ENCODE peak calls at places on chromosomes 4 and X, in five cellular contexts. A is heart left ventricle, Q is H9, N is HCT116, B is endodermal cell. J is an unnamed sample.

GRCh38 chr4:152515678-152516077 is 20.2 kb downstream of the FBXW7 start:
- DNase-seq in A (no peak), Q (no peak), N (no peak), B (no peak), J (no peak)

GRCh38 chr4:7240341-7240740 is 48.0 kb downstream of the SORCS2 start:
- DNase-seq in A (no peak), Q (no peak), N (no peak), B (no peak), J (no peak)

GRCh38 chrX:123731258-123731986 is 1.4 kb downstream of the THOC2 start:
- DNase-seq in A (no peak), Q (no peak), N (no peak), B (no peak), J (no peak)

GRCh38 chr4:64022560-64022959 is 386.7 kb downstream of the TECRL start:
- DNase-seq in A (no peak), Q (no peak), N (no peak), B (no peak), J (no peak)

GRCh38 chr4:22593933-22594332 is 78.1 kb upstream of the ADGRA3 start:
- DNase-seq in A (no peak), Q (no peak), N (no peak), B (no peak), J (no peak)

GRCh38 chrX:10549280-10549679 is 71.1 kb downstream of the MID1 start:
- DNase-seq in A (no peak), Q (no peak), N (no peak), B (no peak), J (no peak)

GRCh38 chrX:40423299-40423698 is 157.5 kb upstream of the ATP6AP2 start:
- DNase-seq in A (no peak), Q (no peak), N (peak; percentile 3), B (no peak), J (no peak)

GRCh38 chr4:13990596-13991589 is 363.4 kb upstream of the BOD1L1 start:
- DNase-seq in A (no peak), Q (no peak), N (no peak), B (no peak), J (no peak)

GRCh38 chrX:38305971-38306370 is 21.3 kb downstream of the RPGR start:
- DNase-seq in A (no peak), Q (no peak), N (no peak), B (no peak), J (no peak)

GRCh38 chr4:71396382-71396781 is 57.6 kb downstream of the SLC4A4 start:
- DNase-seq in A (no peak), Q (no peak), N (no peak), B (no peak), J (no peak)

GRCh38 chrX:24428518-24428917 is 36.6 kb upstream of the PDK3 start:
- DNase-seq in A (no peak), Q (no peak), N (no peak), B (no peak), J (no peak)

GRCh38 chr4:158444621-158445020 is 77.1 kb upstream of the RXFP1 start:
- DNase-seq in A (no peak), Q (no peak), N (no peak), B (no peak), J (no peak)

GRCh38 chr4:60155088-60155487 is 1045.0 kb upstream of the ADGRL3 start:
- DNase-seq in A (no peak), Q (no peak), N (no peak), B (no peak), J (no peak)

GRCh38 chrX:46029777-46030176 is 515.4 kb downstream of the ZNF674 start:
- DNase-seq in A (no peak), Q (no peak), N (no peak), B (no peak), J (no peak)

GRCh38 chrX:49197543-49198087 is 2.4 kb downstream of the SYP start:
- DNase-seq in A (no peak), Q (no peak), N (no peak), B (no peak), J (no peak)

GRCh38 chrX:122739770-122740169 is 444.3 kb upstream of the GRIA3 start:
- DNase-seq in A (no peak), Q (peak; percentile 38), N (no peak), B (peak; percentile 66), J (no peak)

GRCh38 chr4:40455340-40455902 is 120.3 kb downstream of the CHRNA9 start:
- DNase-seq in A (no peak), Q (no peak), N (no peak), B (no peak), J (no peak)

GRCh38 chr4:6335040-6335590 is 65.5 kb downstream of the WFS1 start:
- DNase-seq in A (no peak), Q (no peak), N (no peak), B (no peak), J (no peak)

GRCh38 chrX:42992199-42992943 is 214.4 kb upstream of the PPP1R2C start:
- DNase-seq in A (no peak), Q (no peak), N (no peak), B (no peak), J (no peak)

GRCh38 chr4:95426455-95426854 is 122.3 kb downstream of the UNC5C start:
- DNase-seq in A (no peak), Q (no peak), N (no peak), B (no peak), J (no peak)

GRCh38 chrX:134810211-134810610 is 151.9 kb upstream of the PLAC1 start:
- DNase-seq in A (no peak), Q (no peak), N (no peak), B (no peak), J (no peak)

GRCh38 chrX:105876658-105877057 is 54.3 kb downstream of the NRK start:
- DNase-seq in A (no peak), Q (no peak), N (peak; percentile 29), B (no peak), J (no peak)

DNA sequence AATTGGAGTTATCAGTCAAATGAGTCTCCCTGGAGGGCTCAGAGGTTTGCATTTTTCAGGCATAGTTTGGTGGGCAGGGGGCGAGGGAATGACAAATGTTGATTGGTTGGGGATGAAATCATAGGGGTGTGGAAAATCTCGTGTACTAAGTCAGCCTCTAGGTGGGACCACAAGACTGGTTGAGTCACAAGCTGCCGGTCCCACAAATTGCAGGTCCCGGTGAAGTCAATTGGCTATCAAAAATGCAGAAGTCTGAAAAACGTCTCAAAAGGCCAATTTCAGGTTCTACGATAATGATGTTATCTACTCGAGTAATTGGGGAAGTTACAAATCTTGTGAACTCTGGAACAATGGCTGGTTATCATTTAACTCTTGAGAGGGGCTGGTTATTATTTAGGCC is 98.8 kb upstream of the DHX15 start:
- DNase-seq in A (no peak), Q (no peak), N (no peak), B (no peak), J (no peak)
- TF ChIP-seq CTCF in A (no peak), Q (no peak), N (no peak), B (peak; percentile 17), J (no peak)

DNA sequence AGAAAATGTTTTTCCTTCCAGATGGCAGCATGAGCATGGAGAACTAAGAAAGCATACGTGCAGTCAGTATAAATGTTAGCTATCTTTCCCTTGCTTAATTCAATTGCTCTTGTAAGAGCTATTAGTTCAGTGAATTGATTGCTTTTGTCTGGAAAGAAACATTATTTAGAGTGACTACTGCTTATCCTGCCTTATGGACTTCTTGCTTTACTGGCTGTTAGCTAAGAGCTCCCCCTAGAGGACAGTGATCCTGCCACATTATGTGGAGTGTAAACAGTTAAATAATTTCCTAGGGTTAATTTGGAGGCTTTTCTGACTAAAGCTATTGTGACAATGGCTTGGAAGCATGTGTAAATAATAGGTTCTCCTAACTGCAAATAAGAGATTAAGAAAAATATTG is 1402.4 kb downstream of the FAM133A start:
- DNase-seq in A (no peak), Q (no peak), N (no peak), B (peak; percentile 75), J (no peak)
- TF ChIP-seq CTCF in A (peak; percentile 18), Q (peak; percentile 93), N (peak; percentile 42), B (peak; percentile 94), J (no peak)

GRCh38 chr4:5217411-5217810 is 166.1 kb downstream of the STK32B start:
- DNase-seq in A (no peak), Q (no peak), N (no peak), B (no peak), J (no peak)

GRCh38 chr4:5218376-5219069 is 167.2 kb downstream of the STK32B start:
- DNase-seq in A (no peak), Q (no peak), N (no peak), B (no peak), J (no peak)

GRCh38 chr4:5212255-5213032 is 161.2 kb downstream of the STK32B start:
- DNase-seq in A (no peak), Q (no peak), N (no peak), B (no peak), J (no peak)

GRCh38 chr4:5211274-5211852 is 160.1 kb downstream of the STK32B start:
- DNase-seq in A (no peak), Q (no peak), N (no peak), B (no peak), J (no peak)

GRCh38 chr4:5215321-5215720 is 164.0 kb downstream of the STK32B start:
- DNase-seq in A (no peak), Q (no peak), N (no peak), B (no peak), J (no peak)
- TF ChIP-seq CTCF in A (no peak), Q (no peak), N (no peak), B (no peak), J (no peak)

GRCh38 chr4:113355550-113356371 is 306.3 kb downstream of the ANK2 start:
- DNase-seq in A (peak; percentile 40), Q (no peak), N (peak; percentile 93), B (peak; percentile 46), J (no peak)
- TF ChIP-seq CTCF in A (no peak), Q (no peak), N (peak; percentile 39), B (peak; percentile 18), J (no peak)

GRCh38 chrX:13483773-13484172 is 85.6 kb upstream of the EGFL6 start:
- DNase-seq in A (no peak), Q (no peak), N (no peak), B (no peak), J (no peak)
- TF ChIP-seq CTCF in A (no peak), Q (no peak), N (no peak), B (no peak), J (no peak)

DNA sequence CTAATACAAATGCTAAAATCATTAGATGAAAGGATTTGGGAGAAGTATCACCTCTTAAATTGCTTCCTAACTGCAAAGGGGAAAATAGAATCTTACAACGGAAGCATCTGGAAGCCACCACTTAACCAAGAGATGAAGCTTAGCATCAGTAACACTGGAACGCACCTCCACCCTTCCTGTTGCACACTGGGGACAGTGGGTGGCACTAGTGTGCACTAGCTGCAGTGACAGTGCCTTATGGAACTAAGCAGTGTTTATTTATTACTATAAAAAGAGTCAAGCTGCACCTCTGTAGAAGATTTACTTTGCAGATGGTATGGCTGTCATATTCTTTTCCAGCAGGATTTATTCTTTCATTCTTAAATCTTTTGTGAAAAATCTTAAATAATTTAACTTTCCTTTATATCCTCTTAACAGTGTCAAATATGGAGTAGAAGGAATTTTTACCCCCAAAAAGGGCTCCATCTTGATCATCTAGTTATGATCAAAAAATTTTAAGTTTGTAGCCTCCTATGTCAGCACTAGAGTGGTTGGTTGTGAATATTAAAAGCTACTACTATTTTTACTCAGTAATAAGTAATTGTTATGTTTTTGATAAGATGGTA is 76.7 kb downstream of the SCD5 start:
- DNase-seq in A (peak; percentile 28), Q (no peak), N (peak; percentile 10), B (no peak), J (no peak)
- TF ChIP-seq CTCF in A (peak; percentile 26), Q (peak; percentile 38), N (peak; percentile 63), B (peak; percentile 65), J (no peak)